ENCODE peak calls at places on chromosomes 5 and 9, in five cellular contexts. S is IMR-90, Y is GM10248, X is GM20000, W is PC-9. J is an unnamed sample.

GRCh38 chr9:70998962-70999361 is 122.5 kb downstream of the TRPM3 start:
- DNase-seq in S (peak), Y (no peak), X (no peak), W (no peak), J (no peak)

GRCh38 chr9:33068991-33069390 is 7.5 kb downstream of the SMU1 start:
- DNase-seq in S (no peak), Y (no peak), X (no peak), W (no peak), J (no peak)

GRCh38 chr9:133584559-133585476 is 24.4 kb downstream of the FAM163B start:
- DNase-seq in S (no peak), Y (no peak), X (no peak), W (no peak), J (no peak)

GRCh38 chr5:114305402-114306207 is 56.3 kb upstream of the KCNN2 start:
- DNase-seq in S (peak), Y (peak), X (peak), W (no peak), J (peak)

GRCh38 chr5:141747152-141747640 is 65.2 kb upstream of the ARAP3 start:
- DNase-seq in S (peak), Y (no peak), X (no peak), W (peak), J (peak)

GRCh38 chr5:149776376-149777305 is 46.5 kb downstream of the PPARGC1B start:
- DNase-seq in S (no peak), Y (no peak), X (no peak), W (no peak), J (no peak)

GRCh38 chr5:87311400-87312279 is 44.0 kb downstream of the RASA1 start:
- DNase-seq in S (peak), Y (no peak), X (no peak), W (no peak), J (no peak)

GRCh38 chr9:98502976-98503325 is 205.8 kb downstream of the GABBR2 start:
- DNase-seq in S (peak), Y (no peak), X (no peak), W (peak), J (no peak)

GRCh38 chr5:56763711-56764466 is 51.5 kb upstream of the MAP3K1 start:
- DNase-seq in S (peak), Y (no peak), X (no peak), W (peak), J (no peak)

GRCh38 chr9:131874447-131874846 is 134.6 kb upstream of the RAPGEF1 start:
- DNase-seq in S (no peak), Y (no peak), X (no peak), W (no peak), J (no peak)

GRCh38 chr5:143051244-143052058 is 281.3 kb downstream of the ARHGAP26 start:
- DNase-seq in S (peak), Y (no peak), X (no peak), W (peak), J (peak)

GRCh38 chr5:34517249-34517648 is 138.9 kb upstream of the RAI14 start:
- DNase-seq in S (peak), Y (no peak), X (no peak), W (no peak), J (no peak)

GRCh38 chr9:112035166-112035816 is 138.7 kb downstream of the UGCG start:
- DNase-seq in S (no peak), Y (no peak), X (no peak), W (no peak), J (no peak)

GRCh38 chr9:112648624-112649023 is 69.3 kb downstream of the INIP start:
- DNase-seq in S (no peak), Y (no peak), X (no peak), W (no peak), J (no peak)

GRCh38 chr9:89660286-89660685 is 55.5 kb downstream of the GADD45G start:
- DNase-seq in S (no peak), Y (no peak), X (no peak), W (no peak), J (no peak)

GRCh38 chr5:167244583-167244982 is 1046.9 kb upstream of the WWC1 start:
- DNase-seq in S (no peak), Y (no peak), X (no peak), W (peak), J (peak)

GRCh38 chr5:151081426-151082273 is 816 bp upstream of the TNIP1 start:
- DNase-seq in S (peak), Y (no peak), X (no peak), W (no peak), J (no peak)

GRCh38 chr9:135714242-135715055 is 12.5 kb downstream of the KCNT1 start:
- DNase-seq in S (no peak), Y (no peak), X (no peak), W (no peak), J (no peak)

GRCh38 chr5:98927988-98928801 is 612 bp downstream of the CHD1 start:
- DNase-seq in S (peak), Y (peak), X (peak), W (peak), J (peak)

GRCh38 chr5:160165137-160166068 is 46.2 kb upstream of the PWWP2A start:
- DNase-seq in S (peak), Y (no peak), X (no peak), W (peak), J (peak)

GRCh38 chr5:139474815-139475791 is 4.3 kb downstream of the SMIM33 start:
- DNase-seq in S (peak), Y (no peak), X (no peak), W (no peak), J (no peak)

GRCh38 chr5:126357585-126358342 is 65.4 kb upstream of the GRAMD2B start:
- DNase-seq in S (no peak), Y (no peak), X (no peak), W (no peak), J (no peak)

GRCh38 chr5:126351138-126351537 is 72.1 kb upstream of the GRAMD2B start:
- DNase-seq in S (peak), Y (no peak), X (no peak), W (no peak), J (no peak)

GRCh38 chr5:126354857-126355731 is 68.1 kb upstream of the GRAMD2B start:
- DNase-seq in S (no peak), Y (no peak), X (no peak), W (no peak), J (peak)

GRCh38 chr5:126355940-126356339 is 67.3 kb upstream of the GRAMD2B start:
- DNase-seq in S (no peak), Y (no peak), X (peak), W (no peak), J (no peak)

GRCh38 chr5:126354012-126354856 is 69.0 kb upstream of the GRAMD2B start:
- DNase-seq in S (peak), Y (peak), X (peak), W (peak), J (peak)
- TF ChIP-seq CTCF in S (peak), Y (peak), X (peak), W (peak), J (peak)

DNA sequence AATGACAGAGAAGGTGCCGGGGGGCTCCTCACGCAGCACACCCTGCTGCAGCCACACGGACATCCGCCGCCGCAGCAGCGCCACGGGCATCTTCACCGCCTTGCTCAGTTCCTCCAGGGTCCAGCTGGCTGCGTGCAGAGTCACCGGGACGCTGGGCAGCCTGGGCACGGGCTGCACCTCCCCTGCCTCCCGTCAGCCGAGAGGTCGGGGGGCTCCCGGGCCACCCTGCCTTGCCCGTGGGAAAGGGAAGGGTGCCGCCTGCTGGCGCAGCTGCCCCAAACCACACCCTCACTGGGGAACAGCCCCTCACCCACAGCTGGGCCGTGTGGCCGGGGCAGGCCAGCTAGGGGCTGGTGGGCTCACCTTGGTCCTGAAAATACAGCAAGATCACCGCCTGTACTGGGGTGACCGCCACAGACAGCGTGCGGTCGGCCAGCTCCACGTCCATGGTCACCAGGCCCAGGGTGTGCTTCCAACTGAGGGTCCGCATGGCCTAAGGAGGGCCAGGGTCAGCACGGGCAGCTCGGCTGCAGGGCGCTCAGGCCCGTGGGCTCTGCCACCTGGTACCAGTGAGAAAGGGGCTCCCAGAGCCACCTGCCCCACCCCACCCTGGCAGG is 3.6 kb upstream of the TMEM210 start:
- DNase-seq in S (no peak), Y (no peak), X (peak), W (no peak), J (no peak)
- TF ChIP-seq CTCF in S (no peak), Y (peak), X (no peak), W (no peak), J (no peak)

DNA sequence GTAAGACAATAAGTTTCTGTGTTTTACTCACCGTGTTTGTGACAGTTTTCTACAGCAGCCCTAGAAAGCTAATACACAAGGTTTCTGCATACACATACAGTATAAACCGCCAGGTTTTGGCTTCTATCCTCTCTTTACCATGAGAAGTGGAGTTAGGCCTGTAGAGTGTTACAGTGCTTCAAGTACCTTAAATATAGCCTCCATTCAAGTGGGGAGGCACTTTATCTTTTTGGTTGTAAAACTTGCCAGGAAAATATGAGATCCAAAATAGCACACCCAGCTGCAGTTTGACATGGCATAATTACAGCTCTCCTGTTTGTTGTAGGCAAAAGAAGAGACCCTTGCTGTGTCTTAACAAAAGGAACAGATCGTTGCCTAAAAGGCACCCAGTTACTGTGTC is 90.3 kb upstream of the PTPN3 start:
- DNase-seq in S (no peak), Y (no peak), X (no peak), W (no peak), J (no peak)
- TF ChIP-seq CTCF in S (no peak), Y (no peak), X (no peak), W (no peak), J (no peak)

GRCh38 chr9:5714501-5715401 is 85.8 kb downstream of the RIC1 start:
- DNase-seq in S (peak), Y (no peak), X (no peak), W (peak), J (peak)
- TF ChIP-seq CTCF in S (peak), Y (no peak), X (no peak), W (peak), J (no peak)

GRCh38 chr9:100401042-100401441 is 25.9 kb upstream of the MSANTD3 start:
- DNase-seq in S (no peak), Y (no peak), X (no peak), W (no peak), J (no peak)
- TF ChIP-seq CTCF in S (no peak), Y (no peak), X (no peak), W (no peak), J (no peak)

GRCh38 chr5:135880278-135880677 is 15.4 kb downstream of the IL9 start:
- DNase-seq in S (no peak), Y (no peak), X (no peak), W (peak), J (peak)
- TF ChIP-seq CTCF in S (peak), Y (no peak), X (no peak), W (peak), J (peak)